ENCODE peak calls at places on chromosomes 4 and X, in four cellular contexts. R is iPS DF 6.9, C is lung, X is body of pancreas. I is an unnamed sample.

GRCh38 chrX:290476-291166 is 9.4 kb downstream of the PLCXD1 start:
- DNase-seq in R (no peak), C (no peak), X (no peak), I (no peak)

GRCh38 chr4:155881555-155881954 is 15.5 kb upstream of the ASIC5 start:
- DNase-seq in X (no peak), R (no peak), C (no peak), I (no peak)

GRCh38 chrX:71107245-71107644 is 705 bp upstream of the CXorf65 start:
- DNase-seq in C (no peak), X (no peak), R (no peak), I (no peak)

GRCh38 chr4:137032242-137032641 is 500.1 kb downstream of the PCDH18 start:
- DNase-seq in C (no peak), X (no peak), R (no peak), I (no peak)

GRCh38 chr4:141388483-141388882 is 167.8 kb downstream of the ZNF330 start:
- DNase-seq in C (no peak), R (no peak), X (no peak), I (no peak)

GRCh38 chrX:113522814-113523213 is 682.2 kb upstream of the AMOT start:
- DNase-seq in C (no peak), X (peak), R (no peak), I (no peak)

GRCh38 chr4:16667464-16667863 is 231.0 kb downstream of the LDB2 start:
- DNase-seq in X (no peak), C (no peak), R (no peak), I (no peak)

GRCh38 chrX:68978211-68978780 is 149.5 kb downstream of the EFNB1 start:
- DNase-seq in R (no peak), C (no peak), X (peak), I (no peak)

GRCh38 chr4:140308366-140309123 is 64.9 kb upstream of the SCOC start:
- DNase-seq in X (peak), R (no peak), C (no peak), I (no peak)

GRCh38 chr4:15004701-15005301 is 2.5 kb downstream of the CPEB2 start:
- DNase-seq in R (no peak), X (peak), C (peak), I (peak)

GRCh38 chrX:115047181-115047580 is 29.8 kb upstream of the IL13RA2 start:
- DNase-seq in X (no peak), C (no peak), R (no peak), I (no peak)

GRCh38 chrX:47936224-47936939 is 67.4 kb downstream of the ZNF182 start:
- DNase-seq in X (no peak), R (no peak), C (no peak), I (peak)

GRCh38 chr4:13920901-13921300 is 293.4 kb upstream of the BOD1L1 start:
- DNase-seq in R (peak), C (no peak), X (no peak), I (no peak)

GRCh38 chr4:100017627-100018310 is 67.7 kb upstream of the H2AZ1 start:
- DNase-seq in C (no peak), R (no peak), X (no peak), I (no peak)

GRCh38 chr4:152325831-152326230 is 210.1 kb downstream of the FBXW7 start:
- DNase-seq in X (no peak), R (no peak), C (no peak), I (no peak)

GRCh38 chr4:76705497-76705896 is 192.4 kb downstream of the SOWAHB start:
- DNase-seq in C (no peak), R (no peak), X (no peak), I (no peak)

GRCh38 chr4:153295131-153295755 is 49.2 kb upstream of the MND1 start:
- DNase-seq in X (peak), R (no peak), C (no peak), I (no peak)

GRCh38 chrX:54495814-54496516 is at the start of gene FGD1:
- DNase-seq in C (peak), X (peak), R (no peak), I (no peak)

GRCh38 chrX:11970935-11971334 is 167.3 kb upstream of the FRMPD4 start:
- DNase-seq in C (no peak), X (no peak), R (no peak), I (no peak)

GRCh38 chrX:115970718-115971117 is 199.8 kb upstream of the AGTR2 start:
- DNase-seq in C (no peak), X (no peak), R (no peak), I (no peak)

GRCh38 chrX:22043872-22044271 is 11.7 kb downstream of the PHEX start:
- DNase-seq in R (peak), X (no peak), C (no peak), I (no peak)

GRCh38 chrX:112270991-112271390 is 188.4 kb upstream of the TRPC5 start:
- DNase-seq in X (no peak), C (no peak), R (no peak), I (no peak)

GRCh38 chrX:153460826-153461225 is 9.6 kb downstream of the HAUS7 start:
- DNase-seq in X (peak), C (no peak), R (no peak), I (peak)

GRCh38 chrX:37653397-37654085 is 32.0 kb upstream of the XK start:
- DNase-seq in R (no peak), C (no peak), X (no peak), I (no peak)

GRCh38 chrX:24214568-24214967 is 65.0 kb downstream of the ZFX start:
- DNase-seq in C (no peak), R (no peak), X (no peak), I (no peak)

GRCh38 chr4:148051403-148051802 is 319.5 kb downstream of the ARHGAP10 start:
- DNase-seq in X (no peak), R (no peak), C (no peak), I (no peak)

GRCh38 chr4:72568959-72569718 is at the start of gene ADAMTS3:
- DNase-seq in R (no peak), C (peak), X (peak), I (no peak)

GRCh38 chrX:113747274-113747973 is 836.5 kb upstream of the HTR2C start:
- DNase-seq in C (no peak), X (no peak), R (no peak), I (no peak)

GRCh38 chr4:2793578-2793919 is 664 bp downstream of the SH3BP2 start:
- DNase-seq in X (peak), C (no peak), R (no peak), I (no peak)

GRCh38 chr4:2793920-2794706 is 1.2 kb downstream of the SH3BP2 start:
- DNase-seq in C (no peak), R (no peak), X (peak), I (no peak)

GRCh38 chr4:2791518-2792395 is 1.1 kb upstream of the SH3BP2 start:
- DNase-seq in X (no peak), C (no peak), R (no peak), I (no peak)

GRCh38 chr4:2792396-2792710 is 532 bp upstream of the SH3BP2 start:
- DNase-seq in R (no peak), X (no peak), C (no peak), I (no peak)

GRCh38 chr4:2792711-2793577 is at the start of gene SH3BP2:
- DNase-seq in X (peak), R (no peak), C (peak), I (no peak)
- H3K4me3 ChIP-seq in X (peak), R (peak), C (peak), I (peak)

GRCh38 chr4:177066746-177067145 is 242.9 kb upstream of the NEIL3 start:
- DNase-seq in X (no peak), R (no peak), C (no peak), I (no peak)

GRCh38 chr4:177064724-177065394 is 244.8 kb upstream of the NEIL3 start:
- DNase-seq in C (no peak), X (no peak), R (no peak), I (no peak)

DNA sequence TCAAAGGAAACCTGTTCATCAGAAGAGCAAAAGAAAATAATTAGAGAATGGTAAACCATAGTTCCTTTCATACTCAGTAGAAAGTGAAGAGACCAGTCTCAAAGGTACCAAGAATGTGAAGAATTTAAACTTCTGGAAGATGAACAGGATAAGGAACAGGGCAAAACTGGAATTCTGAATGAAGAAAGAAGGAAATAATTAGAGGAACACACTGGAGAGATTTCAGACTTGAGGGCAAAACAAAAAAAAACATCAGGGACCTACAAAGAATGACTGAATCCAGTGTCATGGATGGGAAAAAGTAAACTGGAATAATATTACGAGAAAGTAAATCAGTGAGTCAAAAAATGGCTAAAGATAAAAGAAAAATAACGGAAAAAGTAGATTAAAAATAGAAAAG is 245.6 kb upstream of the NEIL3 start:
- DNase-seq in R (no peak), X (no peak), C (no peak), I (no peak)
- H3K4me3 ChIP-seq in R (no peak), X (no peak), C (no peak), I (no peak)

GRCh38 chrX:78327370-78328048 is at the start of gene CYSLTR1:
- DNase-seq in X (no peak), C (no peak), R (no peak), I (no peak)
- H3K4me3 ChIP-seq in X (no peak), C (peak), R (no peak), I (no peak)

GRCh38 chr4:169189372-169189771 is 81.4 kb downstream of the SH3RF1 start:
- DNase-seq in R (no peak), X (no peak), C (no peak), I (no peak)
- H3K4me3 ChIP-seq in R (no peak), X (no peak), C (no peak), I (no peak)

I was measured in CD8-positive, alpha-beta T cell.